ENCODE peak calls at places on chromosomes 1 and 21, in nine cellular contexts. W is aorta, V is fibroblast of lung, M is transverse colon, P is colonic mucosa, E is neuronal stem cell, C is esophagus squamous epithelium, U is hepatocyte, B is H9. T is an unnamed sample. For H3K4me1, the result is how much of the 10 kb centered on the place peaks cover.

GRCh38 chr1:23444104-23444533 is 19.6 kb upstream of the TCEA3 start:
- DNase-seq in W (peak), V (peak), M (peak), P (peak), E (no peak), C (no peak), U (peak), B (no peak), T (no peak)

GRCh38 chr1:209411491-209411929 is 172.0 kb upstream of the CAMK1G start:
- DNase-seq in W (no peak), V (peak), M (no peak), P (no peak), E (no peak), C (no peak), U (no peak), B (no peak), T (no peak)

GRCh38 chr1:6594977-6595740 is 7.5 kb downstream of the KLHL21 start:
- DNase-seq in W (no peak), V (no peak), M (no peak), P (no peak), E (no peak), C (no peak), U (no peak), B (no peak), T (no peak)

GRCh38 chr1:162069334-162070093 is at the start of gene NOS1AP:
- DNase-seq in W (peak), V (peak), M (peak), P (peak), E (peak), C (peak), U (peak), B (peak), T (peak)

GRCh38 chr1:3685906-3686305 is 33.6 kb downstream of the TP73 start:
- DNase-seq in W (no peak), V (no peak), M (no peak), P (no peak), E (no peak), C (no peak), U (no peak), B (no peak), T (no peak)

GRCh38 chr1:225735252-225736149 is 42.1 kb upstream of the SRP9 start:
- DNase-seq in W (peak), V (peak), M (peak), P (peak), E (no peak), C (no peak), U (peak), B (no peak), T (no peak)

GRCh38 chr1:229230136-229230892 is 40.6 kb upstream of the RAB4A start:
- DNase-seq in W (no peak), V (no peak), M (no peak), P (no peak), E (no peak), C (no peak), U (no peak), B (no peak), T (peak)

GRCh38 chr1:228146761-228147693 is 2.7 kb upstream of the GJC2 start:
- DNase-seq in W (peak), V (no peak), M (no peak), P (no peak), E (no peak), C (no peak), U (no peak), B (no peak), T (no peak)

GRCh38 chr1:151741516-151741915 is 20.2 kb downstream of the RIIAD1 start:
- DNase-seq in W (no peak), V (no peak), M (no peak), P (no peak), E (no peak), C (no peak), U (no peak), B (no peak), T (no peak)

GRCh38 chr21:29190920-29191319 is 60.5 kb downstream of the MAP3K7CL start:
- DNase-seq in W (no peak), V (peak), M (no peak), P (no peak), E (no peak), C (no peak), U (no peak), B (no peak), T (no peak)

GRCh38 chr1:23529146-23530088 is 1.6 kb downstream of the E2F2 start:
- DNase-seq in W (no peak), V (no peak), M (peak), P (peak), E (no peak), C (no peak), U (no peak), B (no peak), T (no peak)

GRCh38 chr1:229768232-229768631 is 142.2 kb downstream of the URB2 start:
- DNase-seq in W (no peak), V (no peak), M (no peak), P (no peak), E (no peak), C (no peak), U (no peak), B (no peak), T (no peak)

GRCh38 chr1:161766102-161766981 is at the start of gene ATF6:
- DNase-seq in W (peak), V (peak), M (peak), P (peak), E (peak), C (no peak), U (peak), B (peak), T (peak)

GRCh38 chr1:206890125-206890637 is 7.1 kb upstream of the IL24 start:
- DNase-seq in W (no peak), V (peak), M (no peak), P (no peak), E (no peak), C (no peak), U (no peak), B (no peak), T (peak)

GRCh38 chr1:230382060-230382491 is 44.1 kb downstream of the PGBD5 start:
- DNase-seq in W (no peak), V (no peak), M (no peak), P (no peak), E (no peak), C (no peak), U (peak), B (peak), T (peak)

GRCh38 chr21:46515109-46515508 is 56.4 kb downstream of the DIP2A start:
- DNase-seq in W (no peak), V (peak), M (peak), P (no peak), E (no peak), C (no peak), U (no peak), B (no peak), T (no peak)

GRCh38 chr1:1123581-1124507 is 8.0 kb upstream of the C1orf159 start:
- DNase-seq in W (no peak), V (peak), M (peak), P (no peak), E (no peak), C (no peak), U (peak), B (no peak), T (no peak)

GRCh38 chr1:21893046-21893805 is 43.9 kb downstream of the HSPG2 start:
- DNase-seq in W (peak), V (no peak), M (no peak), P (no peak), E (no peak), C (no peak), U (no peak), B (no peak), T (no peak)

GRCh38 chr1:231799363-231799986 is 172.9 kb downstream of the DISC1 start:
- DNase-seq in W (no peak), V (peak), M (no peak), P (no peak), E (no peak), C (no peak), U (no peak), B (no peak), T (no peak)

GRCh38 chr1:201460783-201461182 is 8.2 kb downstream of the PHLDA3 start:
- DNase-seq in W (no peak), V (no peak), M (no peak), P (no peak), E (no peak), C (no peak), U (peak), B (no peak), T (no peak)
- H3K4me1 ChIP-seq in W (under half), V (under half), M (under half), P (under half), E (under half), C (half or more), U (under half), B (under half), T (under half)

GRCh38 chr1:47388548-47389238 is 27.4 kb upstream of the FOXE3 start:
- DNase-seq in W (peak), V (peak), M (peak), P (peak), E (peak), C (no peak), U (peak), B (peak), T (peak)
- H3K4me1 ChIP-seq in W (under half), V (under half), M (under half), P (under half), E (under half), C (under half), U (under half), B (under half), T (under half)

GRCh38 chr1:109664671-109665070 is 3.2 kb upstream of the GSTM2 start:
- DNase-seq in W (no peak), V (no peak), M (no peak), P (no peak), E (no peak), C (no peak), U (no peak), B (no peak), T (no peak)
- H3K4me1 ChIP-seq in W (under half), V (under half), M (under half), P (under half), E (under half), C (under half), U (under half), B (under half), T (under half)

GRCh38 chr1:45679123-45679522 is 7.2 kb downstream of the GPBP1L1 start:
- DNase-seq in W (no peak), V (no peak), M (no peak), P (no peak), E (no peak), C (no peak), U (no peak), B (no peak), T (no peak)
- H3K4me1 ChIP-seq in W (under half), V (under half), M (under half), P (under half), E (under half), C (half or more), U (half or more), B (under half), T (under half)

GRCh38 chr1:213277036-213277435 is 226.0 kb downstream of the RPS6KC1 start:
- DNase-seq in W (no peak), V (no peak), M (no peak), P (no peak), E (no peak), C (no peak), U (no peak), B (no peak), T (no peak)
- H3K4me1 ChIP-seq in W (under half), V (under half), M (under half), P (under half), E (under half), C (under half), U (under half), B (under half), T (under half)

GRCh38 chr1:199292873-199293272 is 654.0 kb downstream of the PTPRC start:
- DNase-seq in W (no peak), V (no peak), M (no peak), P (no peak), E (no peak), C (no peak), U (no peak), B (no peak), T (no peak)
- H3K4me1 ChIP-seq in W (under half), V (under half), M (under half), P (under half), E (under half), C (under half), U (under half), B (under half), T (under half)